ENCODE peak calls at places on chromosomes 1 and 21, in eight cellular contexts. One of them, this sample, is unnamed.

GRCh38 chr1:34366875-34367624 is 190.3 kb downstream of the C1orf94 start:
- DNase-seq in BJ: no peak
- DNase-seq in GM23338: no peak
- DNase-seq in dorsolateral prefrontal cortex: no peak
- DNase-seq in osteoblast: no peak
- DNase-seq in brain microvascular endothelial cell: no peak
- DNase-seq in adipocyte: no peak
- DNase-seq in A549: no peak
- DNase-seq in this sample: no peak

GRCh38 chr1:173914366-173914871 is 2.7 kb downstream of the SERPINC1 start:
- DNase-seq in BJ: no peak
- DNase-seq in GM23338: peak; percentile 81
- DNase-seq in dorsolateral prefrontal cortex: no peak
- DNase-seq in osteoblast: peak; percentile 79
- DNase-seq in brain microvascular endothelial cell: peak; percentile 20
- DNase-seq in adipocyte: peak; percentile 20
- DNase-seq in A549: peak; percentile 69
- DNase-seq in this sample: peak; percentile 27

GRCh38 chr1:44553771-44554170 is 120.5 kb downstream of the TMEM53 start:
- DNase-seq in BJ: no peak
- DNase-seq in GM23338: no peak
- DNase-seq in dorsolateral prefrontal cortex: no peak
- DNase-seq in osteoblast: peak; percentile 94
- DNase-seq in brain microvascular endothelial cell: peak; percentile 43
- DNase-seq in adipocyte: peak; percentile 60
- DNase-seq in A549: peak; percentile 39
- DNase-seq in this sample: no peak

GRCh38 chr1:247415423-247416361 is at the start of gene NLRP3:
- DNase-seq in BJ: no peak
- DNase-seq in GM23338: peak; percentile 20
- DNase-seq in dorsolateral prefrontal cortex: no peak
- DNase-seq in osteoblast: peak; percentile 61
- DNase-seq in brain microvascular endothelial cell: peak; percentile 14
- DNase-seq in adipocyte: no peak
- DNase-seq in A549: no peak
- DNase-seq in this sample: no peak

GRCh38 chr1:109769335-109770078 is 5.8 kb upstream of the EPS8L3 start:
- DNase-seq in BJ: peak; percentile 31
- DNase-seq in GM23338: no peak
- DNase-seq in dorsolateral prefrontal cortex: no peak
- DNase-seq in osteoblast: peak; percentile 98
- DNase-seq in brain microvascular endothelial cell: peak; percentile 81
- DNase-seq in adipocyte: peak; percentile 43
- DNase-seq in A549: no peak
- DNase-seq in this sample: no peak

GRCh38 chr1:233188061-233188460 is 107.5 kb downstream of the PCNX2 start:
- DNase-seq in BJ: no peak
- DNase-seq in GM23338: peak; percentile 30
- DNase-seq in dorsolateral prefrontal cortex: no peak
- DNase-seq in osteoblast: no peak
- DNase-seq in brain microvascular endothelial cell: no peak
- DNase-seq in adipocyte: no peak
- DNase-seq in A549: no peak
- DNase-seq in this sample: no peak

GRCh38 chr21:36640260-36641244 is 58.4 kb upstream of the SIM2 start:
- DNase-seq in BJ: no peak
- DNase-seq in GM23338: peak; percentile 60
- DNase-seq in dorsolateral prefrontal cortex: no peak
- DNase-seq in osteoblast: no peak
- DNase-seq in brain microvascular endothelial cell: no peak
- DNase-seq in adipocyte: no peak
- DNase-seq in A549: no peak
- DNase-seq in this sample: no peak

GRCh38 chr1:17531682-17532487 is 7.6 kb upstream of the ARHGEF10L start:
- DNase-seq in BJ: no peak
- DNase-seq in GM23338: no peak
- DNase-seq in dorsolateral prefrontal cortex: peak; percentile 44
- DNase-seq in osteoblast: peak; percentile 66
- DNase-seq in brain microvascular endothelial cell: no peak
- DNase-seq in adipocyte: peak; percentile 43
- DNase-seq in A549: no peak
- DNase-seq in this sample: no peak

GRCh38 chr1:92485374-92486250 is 1.1 kb downstream of the GFI1 start:
- DNase-seq in BJ: no peak
- DNase-seq in GM23338: peak; percentile 84
- DNase-seq in dorsolateral prefrontal cortex: no peak
- DNase-seq in osteoblast: peak; percentile 89
- DNase-seq in brain microvascular endothelial cell: no peak
- DNase-seq in adipocyte: peak; percentile 38
- DNase-seq in A549: peak; percentile 53
- DNase-seq in this sample: no peak

GRCh38 chr1:1470626-1471388 is 758 bp upstream of the ATAD3B start:
- DNase-seq in BJ: no peak
- DNase-seq in GM23338: peak; percentile 49
- DNase-seq in dorsolateral prefrontal cortex: no peak
- DNase-seq in osteoblast: peak; percentile 81
- DNase-seq in brain microvascular endothelial cell: no peak
- DNase-seq in adipocyte: no peak
- DNase-seq in A549: no peak
- DNase-seq in this sample: no peak

GRCh38 chr1:176515310-176515709 is 52.3 kb downstream of the PAPPA2 start:
- DNase-seq in BJ: peak; percentile 22
- DNase-seq in GM23338: no peak
- DNase-seq in dorsolateral prefrontal cortex: peak; percentile 18
- DNase-seq in osteoblast: no peak
- DNase-seq in brain microvascular endothelial cell: no peak
- DNase-seq in adipocyte: peak; percentile 13
- DNase-seq in A549: peak; percentile 44
- DNase-seq in this sample: no peak

GRCh38 chr1:168689726-168690602 is 39.0 kb downstream of the DPT start:
- DNase-seq in BJ: no peak
- DNase-seq in GM23338: no peak
- DNase-seq in dorsolateral prefrontal cortex: no peak
- DNase-seq in osteoblast: no peak
- DNase-seq in brain microvascular endothelial cell: no peak
- DNase-seq in adipocyte: no peak
- DNase-seq in A549: peak; percentile 43
- DNase-seq in this sample: no peak

GRCh38 chr1:244100691-244101453 is 49.8 kb downstream of the ZBTB18 start:
- DNase-seq in BJ: no peak
- DNase-seq in GM23338: no peak
- DNase-seq in dorsolateral prefrontal cortex: peak; percentile 55
- DNase-seq in osteoblast: peak; percentile 18
- DNase-seq in brain microvascular endothelial cell: no peak
- DNase-seq in adipocyte: no peak
- DNase-seq in A549: no peak
- DNase-seq in this sample: no peak

DNA sequence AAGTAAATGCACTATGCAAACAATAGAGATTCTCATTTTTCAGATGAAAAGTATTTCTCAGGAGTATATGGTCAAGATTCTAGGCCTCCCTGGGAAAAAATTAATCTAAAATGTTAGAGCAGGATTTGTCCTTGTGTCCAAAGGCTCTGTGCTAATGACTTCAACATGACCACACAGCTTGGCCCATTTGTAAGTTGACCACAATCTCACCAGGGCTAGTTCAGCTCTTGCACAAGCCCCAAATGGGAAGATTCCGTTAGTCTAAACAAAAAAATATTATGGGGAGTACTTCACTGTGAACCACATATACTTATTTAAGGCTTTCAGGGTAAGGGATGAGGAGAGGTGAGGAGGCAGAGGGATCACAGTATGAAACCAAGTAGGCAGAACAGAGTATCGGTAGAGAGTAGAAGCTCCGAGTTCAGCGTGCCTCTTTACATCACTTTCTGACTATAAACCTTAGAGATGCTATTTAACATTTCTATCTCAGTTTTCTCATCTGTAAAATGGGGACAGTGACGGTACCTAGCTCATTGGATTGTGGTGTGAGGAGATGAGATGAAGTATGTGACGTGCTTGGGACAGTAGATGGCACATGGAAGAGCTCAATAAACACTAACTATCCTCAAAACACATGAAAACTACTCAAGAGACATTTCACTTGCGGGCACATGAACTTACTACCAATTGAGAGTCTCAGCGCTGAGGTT is 37.8 kb upstream of the CTTNBP2NL start:
- DNase-seq in BJ: peak; percentile 6
- DNase-seq in GM23338: no peak
- DNase-seq in dorsolateral prefrontal cortex: no peak
- DNase-seq in osteoblast: no peak
- DNase-seq in brain microvascular endothelial cell: no peak
- DNase-seq in adipocyte: peak; percentile 28
- DNase-seq in A549: no peak
- DNase-seq in this sample: no peak
- H3K4me3 ChIP-seq in BJ: no peak overlapping the region
- H3K4me3 ChIP-seq in GM23338: no peak overlapping the region
- H3K4me3 ChIP-seq in dorsolateral prefrontal cortex: no peak overlapping the region
- H3K4me3 ChIP-seq in osteoblast: no peak overlapping the region
- H3K4me3 ChIP-seq in brain microvascular endothelial cell: no peak overlapping the region
- H3K4me3 ChIP-seq in adipocyte: peak overlapping the region; percentile 81
- H3K4me3 ChIP-seq in A549: no peak overlapping the region
- H3K4me3 ChIP-seq in this sample: no peak overlapping the region

GRCh38 chr1:11701551-11701961 is 10.0 kb downstream of the DRAXIN start:
- DNase-seq in BJ: no peak
- DNase-seq in GM23338: no peak
- DNase-seq in dorsolateral prefrontal cortex: peak; percentile 90
- DNase-seq in osteoblast: peak; percentile 47
- DNase-seq in brain microvascular endothelial cell: no peak
- DNase-seq in adipocyte: peak; percentile 35
- DNase-seq in A549: no peak
- DNase-seq in this sample: no peak
- H3K4me3 ChIP-seq in BJ: no peak overlapping the region
- H3K4me3 ChIP-seq in GM23338: peak overlapping the region; percentile 31
- H3K4me3 ChIP-seq in dorsolateral prefrontal cortex: peak overlapping the region; percentile 31
- H3K4me3 ChIP-seq in osteoblast: no peak overlapping the region
- H3K4me3 ChIP-seq in brain microvascular endothelial cell: no peak overlapping the region
- H3K4me3 ChIP-seq in adipocyte: no peak overlapping the region
- H3K4me3 ChIP-seq in A549: no peak overlapping the region
- H3K4me3 ChIP-seq in this sample: no peak overlapping the region

DNA sequence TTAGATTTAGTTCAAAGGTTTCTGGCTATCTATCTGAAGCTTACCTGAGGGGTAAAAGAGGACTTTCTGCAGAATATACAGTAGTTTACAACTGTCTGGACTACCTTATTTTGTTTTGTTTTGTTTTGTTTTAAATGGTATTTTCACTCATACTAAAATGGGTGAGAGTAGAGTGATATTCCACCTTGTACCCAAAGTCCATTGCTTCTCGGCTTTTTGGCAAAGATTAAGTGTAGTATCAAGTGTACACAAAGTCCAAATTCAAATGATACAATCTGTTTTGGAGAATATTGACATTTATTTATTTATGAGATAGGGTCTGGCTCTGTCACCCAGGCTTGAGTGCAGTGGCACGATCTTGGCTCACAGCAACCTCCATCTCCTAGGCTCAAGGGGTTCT is 11.7 kb upstream of the SMG7 start:
- DNase-seq in BJ: no peak
- DNase-seq in GM23338: no peak
- DNase-seq in dorsolateral prefrontal cortex: no peak
- DNase-seq in osteoblast: no peak
- DNase-seq in brain microvascular endothelial cell: no peak
- DNase-seq in adipocyte: no peak
- DNase-seq in A549: no peak
- DNase-seq in this sample: no peak
- H3K4me3 ChIP-seq in BJ: no peak overlapping the region
- H3K4me3 ChIP-seq in GM23338: no peak overlapping the region
- H3K4me3 ChIP-seq in dorsolateral prefrontal cortex: no peak overlapping the region
- H3K4me3 ChIP-seq in osteoblast: no peak overlapping the region
- H3K4me3 ChIP-seq in brain microvascular endothelial cell: no peak overlapping the region
- H3K4me3 ChIP-seq in adipocyte: no peak overlapping the region
- H3K4me3 ChIP-seq in A549: no peak overlapping the region
- H3K4me3 ChIP-seq in this sample: no peak overlapping the region

GRCh38 chr1:204288061-204288588 is 71.6 kb downstream of the PLEKHA6 start:
- DNase-seq in BJ: no peak
- DNase-seq in GM23338: peak; percentile 58
- DNase-seq in dorsolateral prefrontal cortex: no peak
- DNase-seq in osteoblast: no peak
- DNase-seq in brain microvascular endothelial cell: no peak
- DNase-seq in adipocyte: no peak
- DNase-seq in A549: peak; percentile 90
- DNase-seq in this sample: peak; percentile 11
- H3K4me3 ChIP-seq in BJ: no peak overlapping the region
- H3K4me3 ChIP-seq in GM23338: peak overlapping the region; percentile 32
- H3K4me3 ChIP-seq in dorsolateral prefrontal cortex: no peak overlapping the region
- H3K4me3 ChIP-seq in osteoblast: no peak overlapping the region
- H3K4me3 ChIP-seq in brain microvascular endothelial cell: no peak overlapping the region
- H3K4me3 ChIP-seq in adipocyte: no peak overlapping the region
- H3K4me3 ChIP-seq in A549: peak overlapping the region; percentile 38
- H3K4me3 ChIP-seq in this sample: no peak overlapping the region

GRCh38 chr1:205344010-205344808 is 12.5 kb downstream of the KLHDC8A start:
- DNase-seq in BJ: no peak
- DNase-seq in GM23338: peak; percentile 76
- DNase-seq in dorsolateral prefrontal cortex: peak; percentile 49
- DNase-seq in osteoblast: no peak
- DNase-seq in brain microvascular endothelial cell: no peak
- DNase-seq in adipocyte: peak; percentile 50
- DNase-seq in A549: no peak
- DNase-seq in this sample: no peak
- H3K4me3 ChIP-seq in BJ: peak overlapping the region; percentile 14
- H3K4me3 ChIP-seq in GM23338: peak overlapping the region; percentile 75
- H3K4me3 ChIP-seq in dorsolateral prefrontal cortex: peak overlapping the region; percentile 52
- H3K4me3 ChIP-seq in osteoblast: peak overlapping the region; percentile 48
- H3K4me3 ChIP-seq in brain microvascular endothelial cell: peak overlapping the region; percentile 31
- H3K4me3 ChIP-seq in adipocyte: peak overlapping the region; percentile 7
- H3K4me3 ChIP-seq in A549: peak overlapping the region; percentile 66
- H3K4me3 ChIP-seq in this sample: peak overlapping the region; percentile 55

This sample was measured in iPS DF 6.9.